ENCODE peak calls at places on chromosomes 12 and 14, in ten cellular contexts. V, E, S, Q, T, I, R, W, G and U are unnamed samples. For H3K36me3, the result is how much of the 10 kb centered on the place peaks cover.

GRCh38 chr14:104431929-104432541 is 147.5 kb upstream of the C14orf180 start:
- DNase-seq in R (no peak), E (no peak), Q (no peak), V (no peak), I (no peak), W (no peak), S (no peak), G (no peak), T (no peak), U (no peak)

GRCh38 chr12:11652351-11653040 is 3.0 kb downstream of the ETV6 start:
- DNase-seq in Q (peak), E (no peak), R (peak), S (peak), V (peak), T (no peak), W (peak), G (no peak), I (no peak), U (peak)

GRCh38 chr12:131862084-131862441 is 32.4 kb upstream of the ULK1 start:
- DNase-seq in W (no peak), G (no peak), E (no peak), I (no peak), V (no peak), R (no peak), S (no peak), T (no peak), Q (no peak), U (no peak)

GRCh38 chr12:127241056-127241830 is 1025.7 kb upstream of the TMEM132C start:
- DNase-seq in T (no peak), W (no peak), E (no peak), V (peak), Q (no peak), S (no peak), I (no peak), G (no peak), R (no peak), U (peak)

GRCh38 chr14:56452989-56453388 is 126.6 kb upstream of the TMEM260 start:
- DNase-seq in G (no peak), S (no peak), T (no peak), I (no peak), E (no peak), Q (no peak), V (no peak), R (no peak), W (no peak), U (no peak)

GRCh38 chr12:27344246-27344645 is 11.6 kb downstream of the BMAL2 start:
- DNase-seq in V (peak), T (no peak), W (no peak), E (no peak), G (no peak), Q (no peak), S (no peak), I (no peak), R (no peak), U (no peak)

GRCh38 chr14:68723808-68724268 is 69.0 kb downstream of the ZFP36L1 start:
- DNase-seq in G (no peak), W (no peak), T (no peak), S (no peak), Q (no peak), E (no peak), R (no peak), V (no peak), I (no peak), U (no peak)

GRCh38 chr14:68662395-68662794 is 130.5 kb downstream of the ZFP36L1 start:
- DNase-seq in Q (no peak), S (peak), V (no peak), R (no peak), T (no peak), G (no peak), I (no peak), E (no peak), W (no peak), U (no peak)

GRCh38 chr12:124296916-124297351 is 2.0 kb downstream of the RFLNA start:
- DNase-seq in E (no peak), I (no peak), W (no peak), S (no peak), Q (no peak), V (no peak), R (peak), G (no peak), T (no peak), U (no peak)
- H3K4me3 ChIP-seq in E (no peak), I (no peak), W (no peak), S (no peak), Q (no peak), V (no peak), R (peak), G (no peak), T (no peak), U (peak)

GRCh38 chr12:89140580-89141236 is 211.6 kb downstream of the DUSP6 start:
- DNase-seq in W (peak), T (no peak), Q (no peak), R (no peak), S (peak), G (no peak), V (no peak), E (no peak), I (no peak), U (no peak)

GRCh38 chr12:89140141-89140540 is 212.2 kb downstream of the DUSP6 start:
- DNase-seq in Q (no peak), R (no peak), T (no peak), I (no peak), W (peak), E (no peak), G (no peak), S (peak), V (no peak), U (no peak)

GRCh38 chr12:89135976-89136634 is 216.2 kb downstream of the DUSP6 start:
- DNase-seq in R (no peak), I (no peak), G (no peak), E (no peak), W (peak), T (no peak), Q (no peak), V (peak), S (peak), U (no peak)

GRCh38 chr12:89134213-89134770 is 218.0 kb downstream of the DUSP6 start:
- DNase-seq in E (no peak), I (no peak), R (no peak), W (no peak), T (no peak), V (no peak), Q (no peak), S (no peak), G (no peak), U (no peak)

DNA sequence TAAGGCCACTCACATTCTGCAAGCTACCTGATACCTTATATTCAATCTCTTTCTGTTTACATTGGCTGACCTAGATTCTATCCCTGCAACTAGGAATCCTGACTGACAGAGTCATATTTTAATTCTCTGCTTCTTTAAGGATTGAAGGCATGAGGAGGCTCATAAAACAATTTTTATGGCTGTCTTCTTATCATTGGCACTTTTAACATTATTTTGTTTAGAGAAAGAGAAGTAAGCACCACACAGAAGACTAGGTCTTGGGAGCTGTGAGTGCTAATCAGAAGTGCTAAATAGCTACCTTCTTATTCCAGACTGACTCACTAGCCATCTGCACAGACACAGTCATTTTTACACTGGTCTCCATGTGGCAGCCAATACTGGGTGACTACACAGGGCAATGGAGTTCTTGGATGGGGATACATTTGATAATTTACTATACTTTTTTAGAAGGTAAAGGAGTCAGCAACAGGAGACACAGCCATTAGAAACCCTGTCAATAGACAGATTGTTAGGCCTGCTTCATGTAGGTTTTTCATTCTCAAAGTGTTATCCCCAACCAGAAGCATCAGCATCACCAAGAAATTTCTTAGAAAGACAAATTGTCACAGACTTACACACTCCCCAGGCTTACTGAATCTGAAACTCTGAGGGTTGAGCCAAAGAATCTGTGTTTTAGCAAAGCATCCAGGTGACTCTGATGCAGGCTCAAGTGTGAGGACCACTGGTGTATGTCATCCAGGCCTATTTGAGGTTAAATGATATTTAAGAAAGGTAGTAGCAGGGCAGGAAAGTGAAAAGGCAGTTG is 214.1 kb downstream of the DUSP6 start:
- DNase-seq in Q (no peak), I (no peak), G (no peak), W (no peak), R (no peak), S (peak), E (no peak), T (no peak), V (peak), U (no peak)
- H3K36me3 ChIP-seq in Q (under half), I (under half), G (under half), W (under half), R (under half), S (under half), E (under half), T (under half), V (under half), U (under half)

GRCh38 chr12:41188841-41189394 is 798 bp downstream of the PDZRN4 start:
- DNase-seq in I (no peak), E (no peak), V (no peak), R (no peak), Q (no peak), T (no peak), S (no peak), W (no peak), G (no peak), U (no peak)
- H3K27ac ChIP-seq in I (no peak), E (no peak), V (no peak), R (peak), Q (peak), T (no peak), S (no peak), W (no peak), G (no peak), U (no peak)

GRCh38 chr14:21506557-21506956 is 4.6 kb downstream of the METTL3 start:
- DNase-seq in T (no peak), R (no peak), S (no peak), W (no peak), V (no peak), Q (no peak), E (no peak), I (no peak), G (no peak), U (no peak)

GRCh38 chr14:21510735-21511657 is at the start of gene METTL3:
- DNase-seq in G (peak), E (peak), Q (peak), S (peak), W (peak), R (peak), V (peak), T (peak), I (peak), U (peak)

GRCh38 chr14:21514341-21514740 is 3.2 kb upstream of the METTL3 start:
- DNase-seq in S (no peak), Q (no peak), W (no peak), G (no peak), E (no peak), T (no peak), V (no peak), R (no peak), I (no peak), U (no peak)

GRCh38 chr14:21505009-21505553 is 6.1 kb downstream of the METTL3 start:
- DNase-seq in E (no peak), G (no peak), R (no peak), Q (no peak), I (no peak), T (no peak), W (no peak), S (no peak), V (no peak), U (no peak)

DNA sequence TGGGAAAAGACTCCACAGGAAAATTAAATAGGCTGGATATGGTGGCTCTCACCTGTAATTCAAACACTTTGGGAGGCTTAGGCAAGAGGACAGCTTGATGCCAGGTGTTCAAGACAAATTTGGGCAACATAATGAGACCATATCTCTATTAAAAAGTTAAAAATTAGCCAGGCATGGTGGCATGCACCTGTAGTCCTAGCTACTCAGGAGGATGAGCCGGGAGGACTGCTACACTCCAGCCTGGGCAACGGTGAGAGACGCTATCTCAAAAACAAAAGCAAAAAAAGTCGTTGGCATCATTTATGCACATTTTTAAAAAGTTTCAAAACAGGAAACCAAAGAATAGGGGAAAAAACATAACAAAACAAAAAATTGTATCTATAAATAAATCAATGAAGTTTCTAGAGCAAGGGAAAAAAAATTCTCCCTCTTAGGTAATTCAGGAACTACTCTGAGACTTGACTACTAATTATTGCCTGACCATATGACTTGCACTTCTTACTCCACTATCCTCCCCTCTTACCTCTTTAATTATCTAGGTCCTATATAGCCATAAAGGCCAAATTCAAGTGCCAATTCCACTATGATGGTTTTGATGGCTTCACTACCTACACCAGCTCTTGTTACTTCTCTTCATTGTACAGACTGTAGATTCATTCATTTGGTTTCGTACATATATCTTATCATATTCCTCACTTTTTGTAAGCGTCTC is 1.6 kb downstream of the METTL3 start:
- DNase-seq in G (no peak), I (no peak), V (no peak), S (no peak), W (no peak), Q (no peak), R (no peak), E (no peak), T (no peak), U (no peak)
- H3K4me3 ChIP-seq in G (peak), I (peak), V (peak), S (no peak), W (peak), Q (peak), R (no peak), E (no peak), T (peak), U (peak)